ENCODE peak calls at places on chromosomes 13 and 19, in ten cellular contexts. B is Caco-2; F is activated T-helper 1 cell treated with anti-CD3 and anti-CD28 coated beads, Interleukin-2, amount 50 U/mL, for 16 hours; Y is T-helper 1 cell; C is iPS DF 6.9; Q is HEK293T; A is activated naive CD8-positive, alpha-beta T cell treated with anti-CD3 and anti-CD28 coated beads, Interleukin-2, amount 50 U/mL, for 24 hours; X is posterior cingulate gyrus; K is K562; T is iris pigment epithelial cell. P is an unnamed sample.

GRCh38 chr19:6071840-6072239 is 38.5 kb downstream of the RFX2 start:
- DNase-seq in B (no peak), F (no peak), Y (no peak), C (no peak), Q (no peak), A (no peak), X (no peak), K (no peak), T (no peak), P (no peak)

GRCh38 chr13:77692746-77693448 is 4.6 kb upstream of the SLAIN1 start:
- DNase-seq in B (no peak), F (no peak), Y (no peak), C (no peak), Q (no peak), A (no peak), X (no peak), K (no peak), T (no peak), P (no peak)

GRCh38 chr19:48154003-48154402 is 16.1 kb downstream of the LIG1 start:
- DNase-seq in B (no peak), F (no peak), Y (no peak), C (no peak), Q (no peak), A (no peak), X (no peak), K (no peak), T (peak), P (no peak)

GRCh38 chr13:42807866-42808265 is 26.5 kb downstream of the FAM216B start:
- DNase-seq in B (no peak), F (no peak), Y (no peak), C (no peak), Q (no peak), A (no peak), X (no peak), K (no peak), T (peak), P (no peak)

GRCh38 chr13:29503041-29503837 is 92.2 kb downstream of the SLC7A1 start:
- DNase-seq in B (no peak), F (no peak), Y (no peak), C (peak), Q (no peak), A (no peak), X (no peak), K (peak), T (peak), P (no peak)

GRCh38 chr19:22882797-22883196 is 50.7 kb downstream of the ZNF723 start:
- DNase-seq in B (no peak), F (no peak), Y (no peak), C (peak), Q (no peak), A (no peak), X (no peak), K (no peak), T (peak), P (peak)

GRCh38 chr19:13872695-13873389 is 4.1 kb upstream of the NANOS3 start:
- DNase-seq in B (no peak), F (no peak), Y (no peak), C (no peak), Q (no peak), A (peak), X (no peak), K (peak), T (no peak), P (no peak)

GRCh38 chr19:36488816-36489138 is 584 bp downstream of the ZNF566 start:
- DNase-seq in B (peak), F (no peak), Y (no peak), C (no peak), Q (peak), A (no peak), X (no peak), K (peak), T (no peak), P (no peak)

GRCh38 chr13:111530137-111530536 is 209.7 kb downstream of the TEX29 start:
- DNase-seq in B (no peak), F (no peak), Y (no peak), C (no peak), Q (no peak), A (no peak), X (no peak), K (no peak), T (no peak), P (no peak)

GRCh38 chr13:100506600-100507422 is 81.8 kb downstream of the GGACT start:
- DNase-seq in B (no peak), F (no peak), Y (no peak), C (no peak), Q (no peak), A (no peak), X (no peak), K (no peak), T (no peak), P (no peak)

P was measured in LNCaP clone FGC.